ENCODE peak calls at places on chromosomes 4 and X, in seven cellular contexts. One of them, this sample, is unnamed.

GRCh38 chrX:106897259-106897658 is 5.9 kb downstream of the RIPPLY1 start:
- DNase-seq in epithelial cell of esophagus: peak; percentile 53
- DNase-seq in GM23338: no peak
- DNase-seq in left lung: no peak
- DNase-seq in HFF-Myc: peak; percentile 6
- DNase-seq in mesothelial cell of epicardium: no peak
- DNase-seq in RWPE1: no peak
- DNase-seq in this sample: no peak

GRCh38 chr4:3291411-3291968 is 1.3 kb upstream of the RGS12 start:
- DNase-seq in epithelial cell of esophagus: peak; percentile 32
- DNase-seq in GM23338: peak; percentile 70
- DNase-seq in left lung: peak; percentile 83
- DNase-seq in HFF-Myc: no peak
- DNase-seq in mesothelial cell of epicardium: no peak
- DNase-seq in RWPE1: peak; percentile 16
- DNase-seq in this sample: no peak

GRCh38 chrX:24542756-24543155 is 77.7 kb downstream of the PDK3 start:
- DNase-seq in epithelial cell of esophagus: no peak
- DNase-seq in GM23338: no peak
- DNase-seq in left lung: no peak
- DNase-seq in HFF-Myc: no peak
- DNase-seq in mesothelial cell of epicardium: no peak
- DNase-seq in RWPE1: no peak
- DNase-seq in this sample: no peak

GRCh38 chr4:114538012-114538617 is 60.5 kb upstream of the UGT8 start:
- DNase-seq in epithelial cell of esophagus: no peak
- DNase-seq in GM23338: no peak
- DNase-seq in left lung: no peak
- DNase-seq in HFF-Myc: no peak
- DNase-seq in mesothelial cell of epicardium: no peak
- DNase-seq in RWPE1: no peak
- DNase-seq in this sample: no peak

GRCh38 chr4:168685136-168685535 is 188.3 kb downstream of the PALLD start:
- DNase-seq in epithelial cell of esophagus: no peak
- DNase-seq in GM23338: no peak
- DNase-seq in left lung: no peak
- DNase-seq in HFF-Myc: no peak
- DNase-seq in mesothelial cell of epicardium: no peak
- DNase-seq in RWPE1: no peak
- DNase-seq in this sample: no peak

GRCh38 chr4:79331126-79331876 is 5.4 kb upstream of the NAA11 start:
- DNase-seq in epithelial cell of esophagus: peak; percentile 1
- DNase-seq in GM23338: no peak
- DNase-seq in left lung: no peak
- DNase-seq in HFF-Myc: no peak
- DNase-seq in mesothelial cell of epicardium: no peak
- DNase-seq in RWPE1: no peak
- DNase-seq in this sample: no peak

GRCh38 chr4:52836653-52837052 is 25.5 kb upstream of the RASL11B start:
- DNase-seq in epithelial cell of esophagus: no peak
- DNase-seq in GM23338: no peak
- DNase-seq in left lung: no peak
- DNase-seq in HFF-Myc: peak; percentile 65
- DNase-seq in mesothelial cell of epicardium: no peak
- DNase-seq in RWPE1: no peak
- DNase-seq in this sample: no peak

GRCh38 chr4:183398298-183399129 is 45.9 kb upstream of the CDKN2AIP start:
- DNase-seq in epithelial cell of esophagus: peak; percentile 69
- DNase-seq in GM23338: peak; percentile 88
- DNase-seq in left lung: peak; percentile 95
- DNase-seq in HFF-Myc: no peak
- DNase-seq in mesothelial cell of epicardium: peak; percentile 67
- DNase-seq in RWPE1: peak; percentile 71
- DNase-seq in this sample: peak; percentile 52

GRCh38 chr4:108365551-108365950 is 196.8 kb upstream of the LEF1 start:
- DNase-seq in epithelial cell of esophagus: no peak
- DNase-seq in GM23338: no peak
- DNase-seq in left lung: no peak
- DNase-seq in HFF-Myc: no peak
- DNase-seq in mesothelial cell of epicardium: no peak
- DNase-seq in RWPE1: no peak
- DNase-seq in this sample: no peak

GRCh38 chr4:104591505-104591904 is 96.8 kb upstream of the CXXC4 start:
- DNase-seq in epithelial cell of esophagus: no peak
- DNase-seq in GM23338: peak; percentile 88
- DNase-seq in left lung: no peak
- DNase-seq in HFF-Myc: no peak
- DNase-seq in mesothelial cell of epicardium: no peak
- DNase-seq in RWPE1: no peak
- DNase-seq in this sample: no peak

DNA sequence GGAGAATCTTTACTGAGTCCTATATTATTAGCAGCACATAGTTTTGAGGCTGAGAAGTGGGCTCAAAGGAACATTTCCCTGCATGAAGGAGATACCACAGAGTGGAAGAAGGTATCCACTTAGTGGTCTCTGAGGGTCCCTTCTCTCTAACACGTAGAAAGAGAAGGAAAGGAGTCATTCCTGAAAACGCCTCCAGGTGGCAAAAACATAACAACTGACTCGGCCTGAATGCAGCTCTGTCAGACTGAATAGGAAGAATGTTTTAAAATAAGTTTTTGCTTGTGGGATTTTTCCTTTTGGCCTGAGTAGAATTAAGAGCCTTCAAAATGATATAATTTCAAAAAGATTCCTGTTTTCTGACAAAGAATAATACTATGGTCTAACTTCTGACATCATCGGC is 23.3 kb downstream of the RPGR start:
- DNase-seq in epithelial cell of esophagus: peak; percentile 19
- DNase-seq in GM23338: peak; percentile 55
- DNase-seq in left lung: no peak
- DNase-seq in HFF-Myc: no peak
- DNase-seq in mesothelial cell of epicardium: no peak
- DNase-seq in RWPE1: no peak
- DNase-seq in this sample: no peak
- TF ChIP-seq CTCF in epithelial cell of esophagus: peak; percentile 48
- TF ChIP-seq CTCF in GM23338: peak; percentile 44
- TF ChIP-seq CTCF in left lung: no peak
- TF ChIP-seq CTCF in HFF-Myc: peak; percentile 15
- TF ChIP-seq CTCF in mesothelial cell of epicardium: no peak
- TF ChIP-seq CTCF in RWPE1: no peak
- TF ChIP-seq CTCF in this sample: no peak

GRCh38 chr4:117375101-117375500 is 289.7 kb upstream of the TRAM1L1 start:
- DNase-seq in epithelial cell of esophagus: no peak
- DNase-seq in GM23338: no peak
- DNase-seq in left lung: no peak
- DNase-seq in HFF-Myc: no peak
- DNase-seq in mesothelial cell of epicardium: no peak
- DNase-seq in RWPE1: no peak
- DNase-seq in this sample: no peak
- TF ChIP-seq CTCF in epithelial cell of esophagus: no peak
- TF ChIP-seq CTCF in GM23338: no peak
- TF ChIP-seq CTCF in left lung: no peak
- TF ChIP-seq CTCF in HFF-Myc: no peak
- TF ChIP-seq CTCF in mesothelial cell of epicardium: no peak
- TF ChIP-seq CTCF in RWPE1: no peak
- TF ChIP-seq CTCF in this sample: no peak

GRCh38 chrX:18194688-18195087 is 26.0 kb downstream of the BEND2 start:
- DNase-seq in epithelial cell of esophagus: no peak
- DNase-seq in GM23338: no peak
- DNase-seq in left lung: no peak
- DNase-seq in HFF-Myc: no peak
- DNase-seq in mesothelial cell of epicardium: no peak
- DNase-seq in RWPE1: no peak
- DNase-seq in this sample: no peak
- TF ChIP-seq CTCF in epithelial cell of esophagus: no peak
- TF ChIP-seq CTCF in GM23338: peak; percentile 14
- TF ChIP-seq CTCF in left lung: no peak
- TF ChIP-seq CTCF in HFF-Myc: no peak
- TF ChIP-seq CTCF in mesothelial cell of epicardium: no peak
- TF ChIP-seq CTCF in RWPE1: no peak
- TF ChIP-seq CTCF in this sample: no peak

DNA sequence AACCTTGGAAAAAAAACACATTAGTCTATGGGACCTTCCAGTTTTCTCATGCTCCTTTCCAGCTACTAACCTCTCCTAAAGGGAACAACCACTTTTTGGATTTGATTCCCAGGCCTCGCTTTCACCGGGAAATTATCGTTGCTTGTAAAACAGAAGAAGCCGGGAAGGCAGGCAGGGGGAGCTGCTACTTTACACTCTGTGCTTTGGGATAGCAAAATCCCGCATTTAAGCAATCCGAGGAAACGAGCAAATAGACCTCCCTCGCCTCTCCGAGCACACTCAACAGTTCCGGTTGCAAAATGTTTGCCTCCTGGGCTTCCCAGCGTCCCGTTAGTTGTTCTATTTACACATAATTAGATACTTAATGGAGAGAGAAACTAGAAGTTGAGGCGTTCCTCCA is 1.2 kb downstream of the CD38 start:
- DNase-seq in epithelial cell of esophagus: peak; percentile 62
- DNase-seq in GM23338: peak; percentile 81
- DNase-seq in left lung: no peak
- DNase-seq in HFF-Myc: peak; percentile 16
- DNase-seq in mesothelial cell of epicardium: no peak
- DNase-seq in RWPE1: no peak
- DNase-seq in this sample: no peak
- TF ChIP-seq CTCF in epithelial cell of esophagus: peak; percentile 48
- TF ChIP-seq CTCF in GM23338: peak; percentile 45
- TF ChIP-seq CTCF in left lung: peak; percentile 12
- TF ChIP-seq CTCF in HFF-Myc: peak; percentile 35
- TF ChIP-seq CTCF in mesothelial cell of epicardium: no peak
- TF ChIP-seq CTCF in RWPE1: peak; percentile 33
- TF ChIP-seq CTCF in this sample: no peak

DNA sequence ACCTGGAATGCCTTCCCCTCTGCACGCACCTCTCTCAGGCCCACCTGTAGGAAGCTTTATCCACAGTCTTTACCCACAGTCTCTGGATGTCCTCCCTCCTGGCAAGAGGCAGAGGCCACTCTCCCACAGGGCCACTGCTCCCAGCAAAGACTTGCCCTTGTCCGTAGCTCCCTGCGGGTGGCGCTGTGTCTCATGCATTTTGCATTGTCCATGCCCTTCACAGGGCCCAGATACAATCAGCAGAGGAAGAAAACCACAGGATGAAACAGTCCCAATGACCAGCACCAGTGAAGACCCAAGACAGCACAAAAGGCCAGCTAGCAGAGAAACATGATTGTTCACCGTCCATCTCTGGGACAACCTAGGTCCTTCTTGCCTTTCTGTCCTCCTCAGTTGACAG is 2.1 kb upstream of the NSG1 start:
- DNase-seq in epithelial cell of esophagus: peak; percentile 79
- DNase-seq in GM23338: peak; percentile 93
- DNase-seq in left lung: no peak
- DNase-seq in HFF-Myc: no peak
- DNase-seq in mesothelial cell of epicardium: no peak
- DNase-seq in RWPE1: no peak
- DNase-seq in this sample: no peak
- TF ChIP-seq CTCF in epithelial cell of esophagus: peak; percentile 67
- TF ChIP-seq CTCF in GM23338: peak; percentile 88
- TF ChIP-seq CTCF in left lung: no peak
- TF ChIP-seq CTCF in HFF-Myc: peak; percentile 49
- TF ChIP-seq CTCF in mesothelial cell of epicardium: no peak
- TF ChIP-seq CTCF in RWPE1: no peak
- TF ChIP-seq CTCF in this sample: no peak

GRCh38 chrX:2652106-2652505 is 39.0 kb upstream of the CD99 start:
- DNase-seq in epithelial cell of esophagus: no peak
- DNase-seq in GM23338: peak; percentile 57
- DNase-seq in left lung: no peak
- DNase-seq in HFF-Myc: no peak
- DNase-seq in mesothelial cell of epicardium: no peak
- DNase-seq in RWPE1: no peak
- DNase-seq in this sample: no peak
- TF ChIP-seq CTCF in epithelial cell of esophagus: no peak
- TF ChIP-seq CTCF in GM23338: peak; percentile 54
- TF ChIP-seq CTCF in left lung: no peak
- TF ChIP-seq CTCF in HFF-Myc: peak; percentile 28
- TF ChIP-seq CTCF in mesothelial cell of epicardium: no peak
- TF ChIP-seq CTCF in RWPE1: no peak
- TF ChIP-seq CTCF in this sample: no peak

GRCh38 chrX:130172127-130172834 is 519 bp downstream of the RAB33A start:
- DNase-seq in epithelial cell of esophagus: no peak
- DNase-seq in GM23338: peak; percentile 15
- DNase-seq in left lung: no peak
- DNase-seq in HFF-Myc: no peak
- DNase-seq in mesothelial cell of epicardium: no peak
- DNase-seq in RWPE1: no peak
- DNase-seq in this sample: no peak
- TF ChIP-seq CTCF in epithelial cell of esophagus: no peak
- TF ChIP-seq CTCF in GM23338: no peak
- TF ChIP-seq CTCF in left lung: no peak
- TF ChIP-seq CTCF in HFF-Myc: no peak
- TF ChIP-seq CTCF in mesothelial cell of epicardium: no peak
- TF ChIP-seq CTCF in RWPE1: no peak
- TF ChIP-seq CTCF in this sample: no peak

DNA sequence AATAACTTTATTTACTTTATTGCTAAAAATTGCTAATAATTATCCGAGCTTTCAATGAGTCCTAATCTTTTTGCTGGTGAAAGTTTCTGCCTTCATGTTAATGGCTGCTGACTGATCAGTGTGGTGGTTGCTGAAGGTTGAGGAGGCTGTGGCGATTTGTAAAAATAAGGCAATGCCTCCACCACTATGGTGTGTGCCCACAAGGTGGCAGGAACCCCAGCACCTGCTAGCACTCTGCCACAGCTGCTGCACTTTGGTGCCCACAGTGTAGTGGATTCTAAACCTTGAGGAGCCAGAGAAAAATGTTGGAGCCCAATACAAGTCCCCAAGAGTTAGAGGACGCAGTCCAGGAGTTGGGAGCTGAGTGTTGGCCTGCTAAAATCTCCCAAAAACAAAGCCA is 1237.1 kb downstream of the PCDH19 start:
- DNase-seq in epithelial cell of esophagus: no peak
- DNase-seq in GM23338: peak; percentile 29
- DNase-seq in left lung: no peak
- DNase-seq in HFF-Myc: no peak
- DNase-seq in mesothelial cell of epicardium: no peak
- DNase-seq in RWPE1: no peak
- DNase-seq in this sample: no peak
- TF ChIP-seq CTCF in epithelial cell of esophagus: no peak
- TF ChIP-seq CTCF in GM23338: peak; percentile 18
- TF ChIP-seq CTCF in left lung: no peak
- TF ChIP-seq CTCF in HFF-Myc: no peak
- TF ChIP-seq CTCF in mesothelial cell of epicardium: no peak
- TF ChIP-seq CTCF in RWPE1: no peak
- TF ChIP-seq CTCF in this sample: no peak